ENCODE peak calls at places on chromosomes 7 and 10, in five cellular contexts. One of them, this sample, is unnamed.

GRCh38 chr7:42338231-42339222 is 101.5 kb upstream of the GLI3 start:
- DNase-seq in ovary: no peak
- DNase-seq in naive thymus-derived CD4-positive, alpha-beta T cell: no peak
- DNase-seq in lower lobe of right lung: no peak
- DNase-seq in pancreas: no peak
- DNase-seq in this sample: no peak

GRCh38 chr7:85595639-85596268 is 408.9 kb upstream of the SEMA3D start:
- DNase-seq in ovary: no peak
- DNase-seq in pancreas: no peak
- DNase-seq in lower lobe of right lung: no peak
- DNase-seq in naive thymus-derived CD4-positive, alpha-beta T cell: no peak
- DNase-seq in this sample: no peak

GRCh38 chr7:137848095-137848494 is 1.3 kb upstream of the DGKI start:
- DNase-seq in ovary: no peak
- DNase-seq in naive thymus-derived CD4-positive, alpha-beta T cell: no peak
- DNase-seq in lower lobe of right lung: no peak
- DNase-seq in pancreas: no peak
- DNase-seq in this sample: no peak

GRCh38 chr10:130571674-130572073 is 435.5 kb downstream of the GLRX3 start:
- DNase-seq in ovary: no peak
- DNase-seq in lower lobe of right lung: no peak
- DNase-seq in pancreas: no peak
- DNase-seq in naive thymus-derived CD4-positive, alpha-beta T cell: no peak
- DNase-seq in this sample: no peak

GRCh38 chr10:103168436-103168835 is 24.6 kb downstream of the NT5C2 start:
- DNase-seq in pancreas: no peak
- DNase-seq in naive thymus-derived CD4-positive, alpha-beta T cell: no peak
- DNase-seq in ovary: no peak
- DNase-seq in lower lobe of right lung: no peak
- DNase-seq in this sample: no peak

GRCh38 chr10:77456414-77456813 is 181.2 kb downstream of the KCNMA1 start:
- DNase-seq in pancreas: no peak
- DNase-seq in naive thymus-derived CD4-positive, alpha-beta T cell: no peak
- DNase-seq in lower lobe of right lung: no peak
- DNase-seq in ovary: no peak
- DNase-seq in this sample: no peak

GRCh38 chr10:132337019-132337418 is 5.0 kb downstream of the LRRC27 start:
- DNase-seq in pancreas: no peak
- DNase-seq in naive thymus-derived CD4-positive, alpha-beta T cell: peak; percentile 33
- DNase-seq in ovary: no peak
- DNase-seq in lower lobe of right lung: no peak
- DNase-seq in this sample: no peak

GRCh38 chr7:150325110-150325611 is 1.8 kb upstream of the ACTR3C start:
- DNase-seq in pancreas: no peak
- DNase-seq in ovary: no peak
- DNase-seq in lower lobe of right lung: peak; percentile 77
- DNase-seq in naive thymus-derived CD4-positive, alpha-beta T cell: no peak
- DNase-seq in this sample: no peak

GRCh38 chr7:157267956-157268355 is 68.8 kb upstream of the DNAJB6 start:
- DNase-seq in lower lobe of right lung: no peak
- DNase-seq in ovary: no peak
- DNase-seq in pancreas: no peak
- DNase-seq in naive thymus-derived CD4-positive, alpha-beta T cell: no peak
- DNase-seq in this sample: no peak

GRCh38 chr10:93098816-93099215 is 25.1 kb downstream of the CYP26A1 start:
- DNase-seq in pancreas: no peak
- DNase-seq in ovary: no peak
- DNase-seq in lower lobe of right lung: no peak
- DNase-seq in naive thymus-derived CD4-positive, alpha-beta T cell: no peak
- DNase-seq in this sample: no peak

GRCh38 chr7:154409703-154410311 is 357.6 kb downstream of the DPP6 start:
- DNase-seq in pancreas: peak; percentile 15
- DNase-seq in lower lobe of right lung: no peak
- DNase-seq in ovary: no peak
- DNase-seq in naive thymus-derived CD4-positive, alpha-beta T cell: no peak
- DNase-seq in this sample: peak; percentile 53

GRCh38 chr7:19747740-19748339 is 25.6 kb downstream of the TMEM196 start:
- DNase-seq in lower lobe of right lung: no peak
- DNase-seq in ovary: no peak
- DNase-seq in naive thymus-derived CD4-positive, alpha-beta T cell: no peak
- DNase-seq in pancreas: no peak
- DNase-seq in this sample: peak; percentile 3

GRCh38 chr7:26279405-26279804 is 12.3 kb upstream of the SNX10 start:
- DNase-seq in naive thymus-derived CD4-positive, alpha-beta T cell: no peak
- DNase-seq in lower lobe of right lung: no peak
- DNase-seq in ovary: no peak
- DNase-seq in pancreas: no peak
- DNase-seq in this sample: no peak

GRCh38 chr10:84008878-84009277 is 130.4 kb upstream of the GHITM start:
- DNase-seq in lower lobe of right lung: no peak
- DNase-seq in naive thymus-derived CD4-positive, alpha-beta T cell: no peak
- DNase-seq in pancreas: no peak
- DNase-seq in ovary: no peak
- DNase-seq in this sample: peak; percentile 32

GRCh38 chr10:78557433-78557925 is 511.3 kb upstream of the ZMIZ1 start:
- DNase-seq in naive thymus-derived CD4-positive, alpha-beta T cell: no peak
- DNase-seq in lower lobe of right lung: no peak
- DNase-seq in pancreas: no peak
- DNase-seq in ovary: no peak
- DNase-seq in this sample: no peak

GRCh38 chr10:118960166-118961090 is 69.1 kb upstream of the NANOS1 start:
- DNase-seq in lower lobe of right lung: no peak
- DNase-seq in naive thymus-derived CD4-positive, alpha-beta T cell: no peak
- DNase-seq in pancreas: no peak
- DNase-seq in ovary: peak; percentile 28
- DNase-seq in this sample: no peak

GRCh38 chr7:100119701-100120517 is 475 bp downstream of the CNPY4 start:
- DNase-seq in ovary: peak; percentile 75
- DNase-seq in lower lobe of right lung: peak; percentile 56
- DNase-seq in pancreas: peak; percentile 50
- DNase-seq in naive thymus-derived CD4-positive, alpha-beta T cell: peak; percentile 77
- DNase-seq in this sample: peak; percentile 58

GRCh38 chr7:137816696-137817320 is 30.0 kb downstream of the DGKI start:
- DNase-seq in pancreas: no peak
- DNase-seq in lower lobe of right lung: no peak
- DNase-seq in naive thymus-derived CD4-positive, alpha-beta T cell: no peak
- DNase-seq in ovary: no peak
- DNase-seq in this sample: no peak

GRCh38 chr7:72336382-72336886 is 75.7 kb downstream of the CALN1 start:
- DNase-seq in ovary: no peak
- DNase-seq in pancreas: no peak
- DNase-seq in lower lobe of right lung: no peak
- DNase-seq in naive thymus-derived CD4-positive, alpha-beta T cell: no peak
- DNase-seq in this sample: no peak

GRCh38 chr10:78763651-78764395 is 304.9 kb upstream of the ZMIZ1 start:
- DNase-seq in ovary: peak; percentile 80
- DNase-seq in naive thymus-derived CD4-positive, alpha-beta T cell: no peak
- DNase-seq in pancreas: no peak
- DNase-seq in lower lobe of right lung: no peak
- DNase-seq in this sample: no peak

GRCh38 chr7:108308913-108309312 is 147.3 kb downstream of the NRCAM start:
- DNase-seq in naive thymus-derived CD4-positive, alpha-beta T cell: no peak
- DNase-seq in lower lobe of right lung: no peak
- DNase-seq in pancreas: no peak
- DNase-seq in ovary: no peak
- DNase-seq in this sample: no peak

GRCh38 chr10:51838506-51838905 is 139.1 kb upstream of the CSTF2T start:
- DNase-seq in lower lobe of right lung: no peak
- DNase-seq in ovary: no peak
- DNase-seq in pancreas: no peak
- DNase-seq in naive thymus-derived CD4-positive, alpha-beta T cell: no peak
- DNase-seq in this sample: no peak

GRCh38 chr7:150787321-150788281 is 12.6 kb downstream of the TMEM176B start:
- DNase-seq in lower lobe of right lung: no peak
- DNase-seq in ovary: no peak
- DNase-seq in pancreas: no peak
- DNase-seq in naive thymus-derived CD4-positive, alpha-beta T cell: no peak
- DNase-seq in this sample: no peak

GRCh38 chr10:25867321-25867720 is 66.7 kb upstream of the MYO3A start:
- DNase-seq in pancreas: no peak
- DNase-seq in ovary: no peak
- DNase-seq in naive thymus-derived CD4-positive, alpha-beta T cell: no peak
- DNase-seq in lower lobe of right lung: no peak
- DNase-seq in this sample: no peak

GRCh38 chr10:23461557-23461956 is 22.7 kb downstream of the OTUD1 start:
- DNase-seq in lower lobe of right lung: no peak
- DNase-seq in naive thymus-derived CD4-positive, alpha-beta T cell: no peak
- DNase-seq in ovary: no peak
- DNase-seq in pancreas: no peak
- DNase-seq in this sample: no peak

GRCh38 chr7:39293424-39293823 is 272.8 kb upstream of the YAE1 start:
- DNase-seq in lower lobe of right lung: no peak
- DNase-seq in ovary: no peak
- DNase-seq in naive thymus-derived CD4-positive, alpha-beta T cell: no peak
- DNase-seq in pancreas: no peak
- DNase-seq in this sample: no peak

GRCh38 chr10:52539463-52539862 is 225.4 kb downstream of the DKK1 start:
- DNase-seq in naive thymus-derived CD4-positive, alpha-beta T cell: no peak
- DNase-seq in ovary: no peak
- DNase-seq in pancreas: no peak
- DNase-seq in lower lobe of right lung: no peak
- DNase-seq in this sample: no peak

GRCh38 chr10:96826438-96826837 is 5.7 kb upstream of the LCOR start:
- DNase-seq in ovary: no peak
- DNase-seq in lower lobe of right lung: no peak
- DNase-seq in naive thymus-derived CD4-positive, alpha-beta T cell: no peak
- DNase-seq in pancreas: no peak
- DNase-seq in this sample: no peak

GRCh38 chr10:72981028-72981881 is 26.6 kb upstream of the PLA2G12B start:
- DNase-seq in ovary: no peak
- DNase-seq in lower lobe of right lung: no peak
- DNase-seq in naive thymus-derived CD4-positive, alpha-beta T cell: no peak
- DNase-seq in pancreas: no peak
- DNase-seq in this sample: no peak

GRCh38 chr10:75592014-75592842 is 160.8 kb downstream of the LRMDA start:
- DNase-seq in naive thymus-derived CD4-positive, alpha-beta T cell: no peak
- DNase-seq in ovary: no peak
- DNase-seq in lower lobe of right lung: no peak
- DNase-seq in pancreas: no peak
- DNase-seq in this sample: no peak
- H3K4me3 ChIP-seq in naive thymus-derived CD4-positive, alpha-beta T cell: no peak overlapping the region
- H3K4me3 ChIP-seq in ovary: no peak overlapping the region
- H3K4me3 ChIP-seq in lower lobe of right lung: peak overlapping the region; percentile 34
- H3K4me3 ChIP-seq in pancreas: no peak overlapping the region
- H3K4me3 ChIP-seq in this sample: no peak overlapping the region

DNA sequence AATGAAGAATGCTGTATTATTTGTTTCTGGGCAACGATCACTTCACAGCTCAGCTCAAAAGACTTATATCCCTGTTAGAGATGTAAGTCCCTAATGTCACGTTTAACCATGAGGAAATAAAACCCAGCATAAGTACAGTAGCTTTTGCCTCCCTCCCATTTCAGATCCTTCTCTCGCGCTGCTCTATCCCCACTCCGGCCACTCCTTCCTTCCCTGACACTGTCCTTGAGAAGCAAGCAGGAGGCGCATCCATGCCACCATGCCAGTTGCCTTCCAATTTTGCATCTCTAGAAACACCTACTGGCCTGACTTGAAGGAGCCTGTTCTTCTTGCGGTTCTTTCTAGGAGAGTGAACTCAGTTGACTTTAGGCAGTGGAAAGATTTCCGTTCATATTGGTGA is 1.2 kb downstream of the FAM180A start:
- DNase-seq in ovary: no peak
- DNase-seq in naive thymus-derived CD4-positive, alpha-beta T cell: no peak
- DNase-seq in lower lobe of right lung: no peak
- DNase-seq in pancreas: no peak
- DNase-seq in this sample: no peak
- H3K4me3 ChIP-seq in ovary: no peak overlapping the region
- H3K4me3 ChIP-seq in naive thymus-derived CD4-positive, alpha-beta T cell: no peak overlapping the region
- H3K4me3 ChIP-seq in lower lobe of right lung: peak overlapping the region; percentile 36
- H3K4me3 ChIP-seq in pancreas: no peak overlapping the region
- H3K4me3 ChIP-seq in this sample: no peak overlapping the region

GRCh38 chr7:114823290-114823689 is 98.6 kb upstream of the MDFIC start:
- DNase-seq in ovary: no peak
- DNase-seq in naive thymus-derived CD4-positive, alpha-beta T cell: no peak
- DNase-seq in lower lobe of right lung: no peak
- DNase-seq in pancreas: no peak
- DNase-seq in this sample: no peak

GRCh38 chr7:114820993-114821945 is 100.6 kb upstream of the MDFIC start:
- DNase-seq in pancreas: no peak
- DNase-seq in naive thymus-derived CD4-positive, alpha-beta T cell: no peak
- DNase-seq in lower lobe of right lung: no peak
- DNase-seq in ovary: no peak
- DNase-seq in this sample: no peak

GRCh38 chr7:114822131-114822530 is 99.8 kb upstream of the MDFIC start:
- DNase-seq in ovary: no peak
- DNase-seq in lower lobe of right lung: no peak
- DNase-seq in naive thymus-derived CD4-positive, alpha-beta T cell: no peak
- DNase-seq in pancreas: no peak
- DNase-seq in this sample: no peak

GRCh38 chr7:114825423-114825951 is 96.4 kb upstream of the MDFIC start:
- DNase-seq in naive thymus-derived CD4-positive, alpha-beta T cell: no peak
- DNase-seq in ovary: no peak
- DNase-seq in lower lobe of right lung: no peak
- DNase-seq in pancreas: no peak
- DNase-seq in this sample: no peak

DNA sequence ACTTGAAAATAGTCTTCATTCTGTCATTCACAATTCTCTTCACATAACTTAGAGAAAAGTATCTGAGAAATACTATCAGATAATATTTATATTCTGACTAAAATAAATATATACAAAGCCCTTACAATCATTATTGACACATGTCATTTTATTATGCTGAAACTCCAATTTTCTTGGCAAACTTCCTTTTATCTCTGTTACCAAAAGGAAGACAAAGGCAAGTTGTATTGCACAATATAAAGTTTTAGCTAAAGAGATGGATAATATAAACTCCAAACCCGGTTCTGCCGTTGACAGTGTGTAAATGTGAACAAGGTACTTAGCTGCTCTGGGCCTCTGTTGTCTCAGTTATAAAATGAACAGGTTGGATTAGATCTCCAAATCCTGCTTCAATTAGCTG is 99.0 kb upstream of the MDFIC start:
- DNase-seq in ovary: no peak
- DNase-seq in pancreas: no peak
- DNase-seq in naive thymus-derived CD4-positive, alpha-beta T cell: no peak
- DNase-seq in lower lobe of right lung: no peak
- DNase-seq in this sample: no peak
- H3K4me3 ChIP-seq in ovary: no peak overlapping the region
- H3K4me3 ChIP-seq in pancreas: no peak overlapping the region
- H3K4me3 ChIP-seq in naive thymus-derived CD4-positive, alpha-beta T cell: no peak overlapping the region
- H3K4me3 ChIP-seq in lower lobe of right lung: no peak overlapping the region
- H3K4me3 ChIP-seq in this sample: no peak overlapping the region

DNA sequence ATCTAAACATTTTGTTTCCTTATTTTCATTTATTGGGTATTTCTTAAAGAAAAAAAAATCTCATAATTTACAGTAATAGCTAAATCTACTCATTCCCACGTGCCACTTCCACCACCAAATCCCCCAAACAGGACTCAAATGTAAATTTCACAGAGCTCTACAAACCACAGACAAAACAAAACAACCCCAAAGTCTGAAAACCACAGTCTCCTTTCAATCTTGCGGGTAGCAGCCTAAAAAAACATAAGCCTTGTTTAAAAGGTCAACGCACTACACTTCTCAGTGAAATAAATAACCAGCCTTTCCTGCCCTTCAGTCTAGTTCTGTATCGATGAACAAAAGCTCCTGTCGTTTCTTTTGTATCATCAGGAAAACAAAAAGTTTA is 121.8 kb upstream of the AFAP1L2 start:
- DNase-seq in naive thymus-derived CD4-positive, alpha-beta T cell: peak; percentile 71
- DNase-seq in pancreas: no peak
- DNase-seq in ovary: no peak
- DNase-seq in lower lobe of right lung: no peak
- DNase-seq in this sample: peak; percentile 79
- H3K4me3 ChIP-seq in naive thymus-derived CD4-positive, alpha-beta T cell: peak overlapping the region; percentile 85
- H3K4me3 ChIP-seq in pancreas: peak overlapping the region; percentile 37
- H3K4me3 ChIP-seq in ovary: peak overlapping the region; percentile 45
- H3K4me3 ChIP-seq in lower lobe of right lung: peak overlapping the region; percentile 49
- H3K4me3 ChIP-seq in this sample: peak overlapping the region; percentile 53

GRCh38 chr7:132318338-132319318 is 257.6 kb downstream of the PLXNA4 start:
- DNase-seq in ovary: peak; percentile 87
- DNase-seq in naive thymus-derived CD4-positive, alpha-beta T cell: peak; percentile 75
- DNase-seq in lower lobe of right lung: peak; percentile 86
- DNase-seq in pancreas: peak; percentile 82
- DNase-seq in this sample: peak; percentile 72
- H3K4me3 ChIP-seq in ovary: no peak overlapping the region
- H3K4me3 ChIP-seq in naive thymus-derived CD4-positive, alpha-beta T cell: no peak overlapping the region
- H3K4me3 ChIP-seq in lower lobe of right lung: no peak overlapping the region
- H3K4me3 ChIP-seq in pancreas: no peak overlapping the region
- H3K4me3 ChIP-seq in this sample: no peak overlapping the region